ENCODE peak calls at places on chromosomes 12 and 14, in nine cellular contexts. V is foreskin keratinocyte, J is lung, K is activated T-cell treated with anti-CD3 and anti-CD28 coated beads for 4 hours, W is progenitor cell of endocrine pancreas, Y is fibroblast of the aortic adventitia, S is colonic mucosa, F is left ventricle myocardium superior, U is heart right ventricle. Z is an unnamed sample.

GRCh38 chr14:49106721-49107689 is 479.2 kb downstream of the RPS29 start:
- DNase-seq in Y (no peak), W (no peak), S (no peak), K (no peak), F (no peak), U (no peak), V (no peak), J (no peak), Z (peak)

GRCh38 chr14:63493246-63493645 is 49.9 kb downstream of the PPP2R5E start:
- DNase-seq in K (no peak), U (no peak), F (no peak), Y (no peak), V (peak), J (no peak), S (no peak), W (no peak), Z (peak)

GRCh38 chr12:52499836-52500560 is 6.9 kb upstream of the KRT6A start:
- DNase-seq in J (no peak), K (no peak), W (no peak), F (no peak), S (no peak), U (no peak), V (peak), Y (peak), Z (no peak)

GRCh38 chr14:79608426-79608825 is 602.9 kb downstream of the DIO2 start:
- DNase-seq in K (no peak), Y (no peak), U (no peak), V (peak), J (no peak), S (no peak), W (no peak), F (no peak), Z (no peak)

GRCh38 chr14:102758087-102758486 is 19.2 kb upstream of the TRAF3 start:
- DNase-seq in S (no peak), J (no peak), U (no peak), F (no peak), K (no peak), Y (no peak), W (no peak), V (no peak), Z (no peak)

GRCh38 chr12:54853933-54854538 is at the start of gene MUCL1:
- DNase-seq in V (peak), Y (peak), U (peak), J (peak), S (peak), F (no peak), W (peak), K (peak), Z (peak)

GRCh38 chr14:64232095-64232830 is 61.9 kb downstream of the ESR2 start:
- DNase-seq in W (no peak), K (no peak), V (no peak), J (no peak), S (no peak), U (no peak), Y (peak), F (no peak), Z (peak)

GRCh38 chr14:31964490-31964889 is 112.6 kb upstream of the ARHGAP5 start:
- DNase-seq in V (no peak), J (no peak), U (no peak), Y (no peak), F (no peak), S (no peak), W (no peak), K (no peak), Z (no peak)

GRCh38 chr12:46546634-46547273 is 174.2 kb upstream of the SLC38A2 start:
- DNase-seq in J (no peak), S (no peak), Y (no peak), F (no peak), V (peak), K (no peak), U (no peak), W (no peak), Z (no peak)

GRCh38 chr12:630656-631632 is 32.3 kb downstream of the NINJ2 start:
- DNase-seq in K (peak), S (peak), U (peak), Y (no peak), V (no peak), F (peak), W (no peak), J (peak), Z (no peak)

GRCh38 chr12:7905071-7905470 is 30.9 kb downstream of the SLC2A3 start:
- DNase-seq in V (no peak), S (no peak), Y (peak), F (no peak), U (no peak), K (no peak), J (no peak), W (no peak), Z (peak)

GRCh38 chr12:120261951-120262851 is 3.3 kb downstream of the PXN start:
- DNase-seq in K (no peak), J (no peak), V (peak), S (peak), Y (no peak), U (no peak), F (no peak), W (no peak), Z (peak)

GRCh38 chr14:21825147-21825743 is 151.6 kb upstream of the OR4E1 start:
- DNase-seq in K (peak), V (peak), F (no peak), S (no peak), J (no peak), U (no peak), W (no peak), Y (no peak), Z (no peak)

GRCh38 chr14:57869530-57870088 is 3.7 kb upstream of the SLC35F4 start:
- DNase-seq in W (no peak), V (no peak), K (no peak), U (no peak), F (no peak), J (no peak), Y (no peak), S (no peak), Z (no peak)

GRCh38 chr12:124455336-124455735 is 112.1 kb downstream of the NCOR2 start:
- DNase-seq in S (no peak), J (no peak), Y (no peak), V (no peak), W (no peak), U (no peak), F (no peak), K (no peak), Z (no peak)

GRCh38 chr14:69366069-69366468 is 32.0 kb downstream of the ERH start:
- DNase-seq in F (no peak), S (no peak), W (no peak), Y (no peak), V (no peak), K (no peak), U (no peak), J (no peak), Z (no peak)

Z was measured in astrocyte of the hippocampus.